ENCODE peak calls at places on chromosomes 16 and 17, in eight cellular contexts. Y, G, W, I, E, Q, Z and R are unnamed samples.

GRCh38 chr17:15264542-15264941 is 584 bp downstream of the PMP22 start:
- DNase-seq in Y (no peak), G (no peak), W (no peak), I (no peak), E (peak; percentile 54), Q (no peak), Z (no peak), R (no peak)

GRCh38 chr16:59593256-59593655 is 859.1 kb upstream of the GOT2 start:
- DNase-seq in Y (no peak), G (no peak), W (no peak), I (no peak), E (no peak), Q (no peak), Z (no peak), R (no peak)

GRCh38 chr17:21289175-21289901 is 4.8 kb downstream of the MAP2K3 start:
- DNase-seq in Y (no peak), G (no peak), W (no peak), I (no peak), E (no peak), Q (no peak), Z (no peak), R (no peak)

GRCh38 chr16:84183911-84184310 is 2.9 kb downstream of the TAF1C start:
- DNase-seq in Y (no peak), G (no peak), W (no peak), I (no peak), E (no peak), Q (no peak), Z (no peak), R (no peak)

GRCh38 chr17:81247339-81247990 is 8.3 kb downstream of the NDUFAF8 start:
- DNase-seq in Y (no peak), G (no peak), W (no peak), I (no peak), E (no peak), Q (no peak), Z (no peak), R (no peak)

GRCh38 chr16:79542196-79542859 is 58.2 kb downstream of the MAF start:
- DNase-seq in Y (no peak), G (no peak), W (no peak), I (peak; percentile 39), E (peak; percentile 78), Q (no peak), Z (no peak), R (no peak)

GRCh38 chr16:66927012-66927436 is 1.7 kb upstream of the RRAD start:
- DNase-seq in Y (no peak), G (no peak), W (no peak), I (no peak), E (peak; percentile 69), Q (no peak), Z (no peak), R (no peak)

GRCh38 chr17:82110298-82110697 is 12.3 kb upstream of the FASN start:
- DNase-seq in Y (no peak), G (no peak), W (no peak), I (no peak), E (no peak), Q (no peak), Z (no peak), R (no peak)

GRCh38 chr16:68022728-68023537 is at the start of the genes DDX28 and DUS2:
- DNase-seq in Y (peak; percentile 99), G (peak; percentile 91), W (peak; percentile 55), I (peak; percentile 73), E (peak; percentile 94), Q (peak; percentile 91), Z (peak; percentile 93), R (peak; percentile 80)

GRCh38 chr16:69787883-69788282 is 25.8 kb downstream of the WWP2 start:
- DNase-seq in Y (no peak), G (no peak), W (no peak), I (no peak), E (no peak), Q (no peak), Z (no peak), R (no peak)

GRCh38 chr17:61251939-61252865 is 147.4 kb upstream of the TBX2 start:
- DNase-seq in Y (no peak), G (no peak), W (no peak), I (no peak), E (peak; percentile 93), Q (no peak), Z (peak; percentile 44), R (peak; percentile 51)

GRCh38 chr16:87945351-87946042 is 5.7 kb upstream of the BANP start:
- DNase-seq in Y (no peak), G (no peak), W (no peak), I (peak; percentile 80), E (peak; percentile 77), Q (no peak), Z (no peak), R (peak; percentile 40)

GRCh38 chr17:42363767-42364585 is 24.3 kb downstream of the STAT3 start:
- DNase-seq in Y (no peak), G (no peak), W (no peak), I (no peak), E (no peak), Q (no peak), Z (no peak), R (peak; percentile 27)

GRCh38 chr17:57471941-57472368 is 215.6 kb downstream of the MSI2 start:
- DNase-seq in Y (no peak), G (no peak), W (no peak), I (no peak), E (no peak), Q (no peak), Z (no peak), R (no peak)

GRCh38 chr17:2416010-2416734 is 15.3 kb upstream of the MNT start:
- DNase-seq in Y (peak; percentile 96), G (peak; percentile 77), W (no peak), I (peak; percentile 81), E (peak; percentile 87), Q (peak; percentile 67), Z (peak; percentile 99), R (peak; percentile 57)

GRCh38 chr17:82171750-82172375 is 40.8 kb downstream of the CCDC57 start:
- DNase-seq in Y (no peak), G (no peak), W (no peak), I (no peak), E (no peak), Q (no peak), Z (no peak), R (no peak)

GRCh38 chr17:31310877-31311276 is 3.0 kb downstream of the EVI2B start:
- DNase-seq in Y (no peak), G (no peak), W (no peak), I (no peak), E (no peak), Q (no peak), Z (no peak), R (no peak)

GRCh38 chr16:58464047-58464915 is 35.7 kb upstream of the NDRG4 start:
- DNase-seq in Y (peak; percentile 61), G (no peak), W (no peak), I (no peak), E (peak; percentile 65), Q (no peak), Z (no peak), R (no peak)

GRCh38 chr16:89171216-89172170 is at the start of gene CDH15:
- DNase-seq in Y (peak; percentile 95), G (peak; percentile 91), W (peak; percentile 64), I (peak; percentile 53), E (peak; percentile 87), Q (peak; percentile 91), Z (peak; percentile 31), R (peak; percentile 60)

GRCh38 chr16:15950167-15950854 is 895 bp downstream of the ABCC1 start:
- DNase-seq in Y (peak; percentile 84), G (peak; percentile 66), W (no peak), I (no peak), E (no peak), Q (peak; percentile 20), Z (no peak), R (no peak)

GRCh38 chr17:49616546-49617205 is 41.0 kb downstream of the NXPH3 start:
- DNase-seq in Y (no peak), G (no peak), W (no peak), I (peak; percentile 54), E (peak; percentile 77), Q (no peak), Z (no peak), R (no peak)

GRCh38 chr17:5499790-5500189 is 13.4 kb downstream of the MIS12 start:
- DNase-seq in Y (peak; percentile 60), G (no peak), W (no peak), I (no peak), E (no peak), Q (no peak), Z (no peak), R (no peak)

GRCh38 chr17:71942626-71943025 is 178.2 kb upstream of the SOX9 start:
- DNase-seq in Y (no peak), G (no peak), W (no peak), I (no peak), E (no peak), Q (no peak), Z (no peak), R (no peak)

GRCh38 chr17:66549312-66549705 is 246.9 kb downstream of the PRKCA start:
- DNase-seq in Y (no peak), G (no peak), W (no peak), I (no peak), E (no peak), Q (no peak), Z (no peak), R (no peak)

GRCh38 chr16:55189975-55190636 is 133.9 kb upstream of the IRX6 start:
- DNase-seq in Y (no peak), G (no peak), W (no peak), I (no peak), E (no peak), Q (no peak), Z (no peak), R (no peak)

GRCh38 chr16:2335286-2335895 is 5.1 kb downstream of the ABCA3 start:
- DNase-seq in Y (peak; percentile 50), G (no peak), W (no peak), I (no peak), E (no peak), Q (no peak), Z (no peak), R (no peak)

GRCh38 chr17:27446569-27447301 is 9.5 kb upstream of the KSR1 start:
- DNase-seq in Y (no peak), G (no peak), W (no peak), I (no peak), E (no peak), Q (no peak), Z (no peak), R (peak; percentile 91)

GRCh38 chr16:86547286-86547685 is 7.7 kb downstream of the MTHFSD start:
- DNase-seq in Y (no peak), G (no peak), W (no peak), I (no peak), E (no peak), Q (no peak), Z (no peak), R (no peak)

GRCh38 chr17:48601528-48602430 is 3.0 kb downstream of the HOXB6 start:
- DNase-seq in Y (no peak), G (no peak), W (no peak), I (no peak), E (no peak), Q (no peak), Z (no peak), R (no peak)

GRCh38 chr16:77789085-77789611 is 784 bp downstream of the VAT1L start:
- DNase-seq in Y (no peak), G (no peak), W (no peak), I (no peak), E (no peak), Q (no peak), Z (no peak), R (no peak)

GRCh38 chr17:83067718-83068261 is 11.6 kb upstream of the METRNL start:
- DNase-seq in Y (no peak), G (no peak), W (no peak), I (no peak), E (peak; percentile 12), Q (no peak), Z (no peak), R (no peak)

GRCh38 chr16:70577256-70577698 is 53.7 kb downstream of the SF3B3 start:
- DNase-seq in Y (no peak), G (no peak), W (no peak), I (no peak), E (no peak), Q (no peak), Z (no peak), R (no peak)

GRCh38 chr17:71224824-71225575 is 895.8 kb upstream of the SOX9 start:
- DNase-seq in Y (no peak), G (no peak), W (no peak), I (no peak), E (no peak), Q (no peak), Z (no peak), R (no peak)

GRCh38 chr16:275786-276232 is at the start of gene RGS11:
- DNase-seq in Y (no peak), G (no peak), W (no peak), I (no peak), E (no peak), Q (no peak), Z (no peak), R (no peak)